ENCODE peak calls at places on chromosomes 5 and 9, in four cellular contexts. H, A, Q and S are unnamed samples.

GRCh38 chr5:74555991-74556390 is 84.5 kb downstream of the ENC1 start:
- DNase-seq in H (no peak), A (no peak), Q (no peak), S (peak; percentile 97)

GRCh38 chr5:15510816-15511215 is 10.8 kb downstream of the FBXL7 start:
- DNase-seq in H (no peak), A (no peak), Q (peak; percentile 16), S (no peak)

GRCh38 chr5:31962321-31962720 is 211.8 kb downstream of the GOLPH3 start:
- DNase-seq in H (no peak), A (no peak), Q (no peak), S (peak; percentile 57)

GRCh38 chr9:119360237-119360636 is 9.0 kb downstream of the BRINP1 start:
- DNase-seq in H (no peak), A (no peak), Q (no peak), S (peak; percentile 63)

GRCh38 chr9:105359899-105360298 is 87.9 kb upstream of the FSD1L start:
- DNase-seq in H (no peak), A (no peak), Q (peak; percentile 73), S (no peak)

GRCh38 chr9:122065923-122066629 is 27.0 kb downstream of the TTLL11 start:
- DNase-seq in H (no peak), A (no peak), Q (no peak), S (no peak)

GRCh38 chr5:35198096-35198495 is 32.2 kb downstream of the PRLR start:
- DNase-seq in H (no peak), A (no peak), Q (peak; percentile 37), S (peak; percentile 20)

GRCh38 chr5:135335031-135335828 is 63.8 kb downstream of the MACROH2A1 start:
- DNase-seq in H (no peak), A (no peak), Q (peak; percentile 30), S (no peak)

GRCh38 chr9:110183208-110184145 is 24.5 kb downstream of the C9orf152 start:
- DNase-seq in H (peak; percentile 70), A (peak; percentile 17), Q (peak; percentile 77), S (peak; percentile 81)

GRCh38 chr5:91401175-91401574 is 18.1 kb upstream of the ARRDC3 start:
- DNase-seq in H (no peak), A (no peak), Q (peak; percentile 35), S (no peak)

GRCh38 chr9:76245518-76245917 is 148.7 kb downstream of the RFK start:
- DNase-seq in H (no peak), A (no peak), Q (no peak), S (no peak)

GRCh38 chr5:176742246-176743105 is 67.9 kb upstream of the UNC5A start:
- DNase-seq in H (peak; percentile 18), A (no peak), Q (no peak), S (no peak)

GRCh38 chr5:155530046-155530445 is 516.5 kb downstream of the KIF4B start:
- DNase-seq in H (no peak), A (no peak), Q (no peak), S (no peak)

GRCh38 chr9:83477571-83477970 is 60.6 kb downstream of the FRMD3 start:
- DNase-seq in H (no peak), A (no peak), Q (no peak), S (no peak)

GRCh38 chr9:37986771-37987258 is 82.2 kb downstream of the SHB start:
- DNase-seq in H (no peak), A (no peak), Q (no peak), S (no peak)
- H2BK5ac ChIP-seq in H (no peak overlapping the region), A (no peak overlapping the region), Q (no peak overlapping the region), S (no peak overlapping the region)

GRCh38 chr9:130658893-130659698 is 5.3 kb upstream of the PRDM12 start:
- DNase-seq in H (no peak), A (no peak), Q (no peak), S (no peak)
- H2BK15ac ChIP-seq in H (no peak overlapping the region), A (no peak overlapping the region), Q (no peak overlapping the region), S (no peak overlapping the region)

DNA sequence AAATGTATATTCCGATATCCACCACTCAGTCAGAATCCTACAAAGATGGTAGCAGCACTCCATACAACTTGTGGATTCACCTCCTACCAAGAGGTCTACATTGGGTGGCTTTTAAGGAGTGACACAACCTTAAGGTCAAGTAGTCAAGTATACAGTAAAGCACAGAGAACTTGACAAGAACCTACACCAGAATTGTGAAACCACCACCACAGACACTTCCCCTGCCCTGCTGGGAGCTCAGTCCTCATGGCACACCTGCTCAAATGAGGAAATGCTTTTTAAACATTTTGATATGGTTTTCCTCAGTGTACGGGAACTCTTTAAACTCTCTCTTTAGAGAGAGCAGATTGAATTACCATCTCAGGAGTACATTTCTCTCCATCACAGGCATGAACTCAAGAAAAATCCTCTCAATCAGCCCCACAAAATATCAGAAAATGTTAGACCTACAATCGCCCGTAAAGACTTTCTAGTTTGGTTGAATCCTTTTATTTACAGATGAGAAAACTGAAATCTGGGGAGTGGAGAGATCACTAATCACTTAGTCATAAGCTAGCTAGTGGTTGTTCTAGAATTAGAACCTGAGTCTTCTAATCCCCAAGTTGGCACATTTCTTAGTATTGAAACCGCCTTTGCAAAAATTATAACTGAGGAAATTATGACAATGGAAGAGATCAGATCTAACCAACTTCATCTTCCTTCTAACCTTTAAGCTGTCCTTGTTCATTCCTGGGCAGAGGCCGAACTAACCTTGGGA is 38.5 kb upstream of the NR4A3 start:
- DNase-seq in H (no peak), A (no peak), Q (no peak), S (no peak)
- H3K56ac ChIP-seq in H (no peak overlapping the region), A (no peak overlapping the region), Q (no peak overlapping the region), S (no peak overlapping the region)

DNA sequence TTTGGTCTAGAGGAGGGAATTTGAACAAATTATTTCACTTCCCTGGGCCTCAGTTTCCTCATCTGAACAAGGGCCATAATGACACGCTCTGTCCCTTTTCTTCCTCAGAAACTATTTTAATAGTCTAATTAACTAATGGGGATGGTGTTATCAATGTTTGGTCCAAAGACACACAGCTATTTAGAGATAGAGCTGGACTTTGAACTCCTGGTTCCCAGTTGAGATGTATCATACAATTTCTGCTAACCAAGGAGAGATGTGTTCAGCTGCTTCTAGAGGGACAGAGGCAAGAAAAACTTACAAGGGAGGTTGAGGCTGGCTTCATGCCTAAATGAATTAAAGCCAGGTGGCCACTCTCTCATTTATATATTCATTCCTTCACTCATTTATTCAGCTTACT is 90.6 kb upstream of the CLINT1 start:
- DNase-seq in H (no peak), A (no peak), Q (no peak), S (no peak)
- H2BK5ac ChIP-seq in H (no peak overlapping the region), A (no peak overlapping the region), Q (no peak overlapping the region), S (no peak overlapping the region)

GRCh38 chr9:134598884-134599245 is 42.7 kb upstream of the COL5A1 start:
- DNase-seq in H (no peak), A (no peak), Q (no peak), S (no peak)
- H2BK15ac ChIP-seq in H (no peak overlapping the region), A (no peak overlapping the region), Q (peak overlapping the region; percentile 61), S (no peak overlapping the region)

GRCh38 chr9:29657821-29658220 is 2084.5 kb upstream of the C9orf72 start:
- DNase-seq in H (no peak), A (no peak), Q (no peak), S (no peak)

GRCh38 chr9:29656641-29657406 is 2083.5 kb upstream of the C9orf72 start:
- DNase-seq in H (no peak), A (no peak), Q (no peak), S (no peak)

GRCh38 chr9:29659014-29659413 is 2085.7 kb upstream of the C9orf72 start:
- DNase-seq in H (no peak), A (no peak), Q (no peak), S (no peak)
- H3K56ac ChIP-seq in H (no peak overlapping the region), A (no peak overlapping the region), Q (no peak overlapping the region), S (no peak overlapping the region)

GRCh38 chr5:172450861-172451695 is 3.2 kb downstream of the SH3PXD2B start:
- DNase-seq in H (peak; percentile 70), A (no peak), Q (no peak), S (peak; percentile 75)
- H2BK5ac ChIP-seq in H (no peak overlapping the region), A (no peak overlapping the region), Q (no peak overlapping the region), S (no peak overlapping the region)

GRCh38 chr9:88587182-88587581 is 52.2 kb downstream of the NXNL2 start:
- DNase-seq in H (no peak), A (no peak), Q (no peak), S (no peak)
- H2BK15ac ChIP-seq in H (no peak overlapping the region), A (no peak overlapping the region), Q (no peak overlapping the region), S (no peak overlapping the region)